ENCODE peak calls at places on chromosomes 4 and X, in five cellular contexts. V, H, E, Q and B are unnamed samples.

GRCh38 chrX:4185086-4185485 is 471.6 kb upstream of the PRKX start:
- DNase-seq in E (no peak), H (no peak), V (no peak), Q (no peak), B (no peak)

GRCh38 chr4:183011213-183011907 is 87.7 kb upstream of the WWC2 start:
- DNase-seq in V (no peak), E (no peak), Q (no peak), H (peak), B (no peak)

GRCh38 chr4:164926301-164926700 is 49.3 kb downstream of the APELA start:
- DNase-seq in E (no peak), Q (no peak), V (no peak), H (no peak), B (peak)

GRCh38 chr4:77152421-77152820 is 4.6 kb upstream of the CCNG2 start:
- DNase-seq in H (peak), E (no peak), V (peak), Q (peak), B (peak)

GRCh38 chr4:30847157-30847556 is 127.0 kb downstream of the PCDH7 start:
- DNase-seq in Q (no peak), V (no peak), H (peak), E (no peak), B (no peak)

GRCh38 chrX:23902419-23902818 is 5.3 kb downstream of the APOO start:
- DNase-seq in H (peak), Q (peak), E (no peak), V (peak), B (peak)

GRCh38 chrX:110003167-110004156 is 548 bp downstream of the TMEM164 start:
- DNase-seq in Q (no peak), E (no peak), V (no peak), H (peak), B (no peak)

GRCh38 chr4:87042986-87043820 is 108.4 kb downstream of the AFF1 start:
- DNase-seq in V (no peak), Q (no peak), E (no peak), H (no peak), B (no peak)

GRCh38 chr4:184097240-184097619 is 120.4 kb downstream of the ENPP6 start:
- DNase-seq in E (no peak), Q (no peak), H (peak), V (no peak), B (no peak)

GRCh38 chr4:105605493-105605892 is 53.1 kb downstream of the ARHGEF38 start:
- DNase-seq in V (peak), E (no peak), H (peak), Q (no peak), B (no peak)

GRCh38 chrX:131827935-131828334 is 195.2 kb upstream of the STK26 start:
- DNase-seq in V (peak), H (no peak), Q (peak), E (no peak), B (no peak)

GRCh38 chr4:37666625-37667071 is 19.5 kb downstream of the RELL1 start:
- DNase-seq in H (peak), V (peak), E (no peak), Q (no peak), B (peak)

GRCh38 chr4:31617667-31618066 is 897.5 kb downstream of the PCDH7 start:
- DNase-seq in Q (no peak), H (no peak), V (no peak), E (no peak), B (no peak)

GRCh38 chr4:529563-529962 is 30.6 kb downstream of the PIGG start:
- DNase-seq in V (no peak), H (no peak), E (no peak), Q (no peak), B (no peak)

GRCh38 chrX:16033336-16033735 is 90.0 kb upstream of the GRPR start:
- DNase-seq in E (no peak), H (peak), V (no peak), Q (no peak), B (no peak)

GRCh38 chr4:133565379-133565778 is 416.3 kb downstream of the PCDH10 start:
- DNase-seq in E (no peak), Q (no peak), H (peak), V (peak), B (peak)

GRCh38 chrX:115018040-115018647 is 728 bp upstream of the IL13RA2 start:
- DNase-seq in V (no peak), Q (peak), E (no peak), H (peak), B (no peak)

GRCh38 chr4:14994242-14994641 is 8.0 kb upstream of the CPEB2 start:
- DNase-seq in E (no peak), V (peak), Q (no peak), H (peak), B (no peak)

GRCh38 chr4:118969359-118969758 is 80.7 kb downstream of the SYNPO2 start:
- DNase-seq in E (no peak), Q (peak), V (peak), H (peak), B (peak)

GRCh38 chr4:2296621-2297601 is 35.0 kb upstream of the MXD4 start:
- DNase-seq in V (no peak), Q (peak), H (no peak), E (no peak), B (no peak)

GRCh38 chrX:21658746-21659145 is 616 bp upstream of the KLHL34 start:
- DNase-seq in V (no peak), E (no peak), Q (no peak), H (no peak), B (no peak)

GRCh38 chrX:153457827-153458466 is 12.1 kb upstream of the TREX2 start:
- DNase-seq in V (no peak), E (no peak), Q (no peak), H (no peak), B (no peak)

GRCh38 chr4:167906851-167907250 is 185.5 kb upstream of the ANXA10 start:
- DNase-seq in V (no peak), Q (no peak), H (no peak), E (no peak), B (no peak)

DNA sequence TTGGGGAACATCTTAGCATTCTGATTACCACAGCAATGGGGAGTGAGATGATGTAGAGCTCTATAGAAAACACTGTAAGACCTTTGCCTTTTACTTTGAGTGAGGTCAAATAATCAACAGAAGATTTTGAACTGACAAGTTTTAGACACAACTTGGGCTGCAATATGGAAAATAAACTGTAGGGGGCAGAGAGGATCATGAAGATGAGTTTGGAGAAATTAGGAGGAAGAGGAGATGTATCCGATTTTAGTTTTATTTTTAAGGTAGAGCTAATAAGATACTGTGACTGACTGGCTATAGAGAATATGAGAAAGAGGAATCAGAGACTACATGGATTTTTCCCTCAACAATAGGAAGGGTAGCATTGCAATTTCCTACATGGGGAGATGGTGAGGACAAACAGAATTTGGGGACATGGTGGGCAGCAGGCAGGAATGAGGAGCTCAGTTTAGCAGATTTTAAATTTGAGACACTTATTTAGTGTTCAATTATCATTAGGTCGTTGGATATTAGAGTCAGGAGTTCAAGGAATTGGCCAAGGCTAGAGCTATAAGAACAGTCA is 563.1 kb downstream of the INPP4B start:
- DNase-seq in Q (peak), V (peak), H (peak), E (no peak), B (no peak)
- TF ChIP-seq CTCF in Q (peak), V (peak), H (peak), E (peak), B (peak)

DNA sequence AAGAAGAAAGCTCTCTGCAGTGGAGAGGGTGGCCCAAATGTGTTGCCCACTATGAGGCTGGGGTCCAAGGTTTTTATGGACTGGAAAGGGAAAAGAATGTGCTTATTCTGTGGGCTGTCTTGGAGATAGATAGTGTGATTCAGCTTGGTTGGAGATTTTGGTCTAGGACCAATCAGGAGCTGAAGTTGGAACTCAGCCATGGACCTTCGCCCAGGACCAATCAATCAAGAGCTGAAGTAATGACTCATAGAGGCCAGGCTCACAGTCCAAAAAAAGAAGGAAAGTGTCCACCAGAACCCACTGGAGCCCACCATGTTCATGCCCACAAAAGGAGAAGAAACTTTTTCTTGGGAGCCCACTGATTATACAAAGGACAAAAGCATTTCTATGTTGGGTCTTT is 369.5 kb downstream of the UBE2NL start:
- DNase-seq in Q (no peak), V (no peak), H (no peak), E (no peak), B (no peak)
- TF ChIP-seq CTCF in Q (no peak), V (no peak), H (no peak), E (no peak), B (no peak)

GRCh38 chr4:144646523-144647094 is 653 bp downstream of the HHIP start:
- DNase-seq in V (peak), H (no peak), E (no peak), Q (peak), B (no peak)
- TF ChIP-seq CTCF in V (peak), H (peak), E (no peak), Q (peak), B (peak)

GRCh38 chr4:7390906-7391636 is 43.7 kb downstream of the PSAPL1 start:
- DNase-seq in E (peak), H (no peak), Q (no peak), V (no peak), B (no peak)

GRCh38 chr4:7394184-7394575 is 40.5 kb downstream of the PSAPL1 start:
- DNase-seq in Q (no peak), V (no peak), E (peak), H (no peak), B (no peak)

GRCh38 chr4:7391637-7392437 is 42.9 kb downstream of the PSAPL1 start:
- DNase-seq in Q (no peak), E (peak), V (no peak), H (no peak), B (no peak)

GRCh38 chr4:7393491-7394183 is 41.1 kb downstream of the PSAPL1 start:
- DNase-seq in Q (no peak), V (no peak), H (no peak), E (peak), B (no peak)

GRCh38 chr4:7392438-7393374 is 42.0 kb downstream of the PSAPL1 start:
- DNase-seq in V (peak), E (peak), Q (no peak), H (peak), B (peak)
- TF ChIP-seq CTCF in V (peak), E (peak), Q (peak), H (peak), B (peak)